ENCODE peak calls at places on chromosomes 4 and X, in four cellular contexts. Q, I, K and G are unnamed samples.

GRCh38 chr4:127698789-127699200 is 31.4 kb upstream of the SLC25A31 start:
- DNase-seq in Q (peak), I (no peak), K (no peak), G (no peak)

GRCh38 chr4:101236097-101236496 is 111.2 kb downstream of the PPP3CA start:
- DNase-seq in Q (no peak), I (no peak), K (no peak), G (no peak)

GRCh38 chr4:11483076-11483475 is 54.4 kb upstream of the HS3ST1 start:
- DNase-seq in Q (peak), I (no peak), K (no peak), G (no peak)

GRCh38 chr4:1857931-1858330 is 2.0 kb upstream of the LETM1 start:
- DNase-seq in Q (no peak), I (no peak), K (no peak), G (no peak)

GRCh38 chr4:39067451-39067850 is 5.4 kb downstream of the KLHL5 start:
- DNase-seq in Q (no peak), I (no peak), K (no peak), G (no peak)

GRCh38 chr4:37693450-37694190 is 7.4 kb upstream of the RELL1 start:
- DNase-seq in Q (peak), I (no peak), K (no peak), G (no peak)

GRCh38 chr4:4377683-4378082 is 9.2 kb upstream of the NSG1 start:
- DNase-seq in Q (no peak), I (no peak), K (no peak), G (no peak)

GRCh38 chrX:141732031-141732430 is 33.5 kb upstream of the SPANXD start:
- DNase-seq in Q (peak), I (no peak), K (no peak), G (no peak)

GRCh38 chrX:81708506-81708905 is 506.6 kb downstream of the SH3BGRL start:
- DNase-seq in Q (peak), I (no peak), K (no peak), G (no peak)

GRCh38 chr4:74014332-74014731 is 15.9 kb upstream of the CXCL5 start:
- DNase-seq in Q (peak), I (no peak), K (no peak), G (no peak)

GRCh38 chr4:183182873-183183725 is 84.0 kb downstream of the WWC2 start:
- DNase-seq in Q (peak), I (peak), K (peak), G (peak)

GRCh38 chrX:12970691-12971202 is 4.2 kb upstream of the TMSB4X start:
- DNase-seq in Q (peak), I (no peak), K (peak), G (peak)

GRCh38 chrX:19824603-19825002 is 62.8 kb downstream of the SH3KBP1 start:
- DNase-seq in Q (no peak), I (no peak), K (no peak), G (no peak)

GRCh38 chr4:182929296-182929695 is 12.1 kb upstream of the DCTD start:
- DNase-seq in Q (peak), I (no peak), K (no peak), G (peak)

GRCh38 chrX:136168929-136169735 is 21.8 kb downstream of the FHL1 start:
- DNase-seq in Q (peak), I (peak), K (peak), G (peak)

GRCh38 chr4:46392421-46392820 is 2.5 kb upstream of the GABRA2 start:
- DNase-seq in Q (peak), I (no peak), K (peak), G (no peak)

GRCh38 chr4:102843273-102843672 is 15.9 kb upstream of the UBE2D3 start:
- DNase-seq in Q (peak), I (no peak), K (no peak), G (no peak)

GRCh38 chrX:132004728-132005127 is 18.4 kb upstream of the STK26 start:
- DNase-seq in Q (no peak), I (no peak), K (no peak), G (no peak)

GRCh38 chr4:99221980-99222379 is 2.9 kb upstream of the ADH6 start:
- DNase-seq in Q (no peak), I (no peak), K (no peak), G (peak)

GRCh38 chr4:140943887-140944515 is 187.8 kb upstream of the TBC1D9 start:
- DNase-seq in Q (no peak), I (no peak), K (no peak), G (no peak)

GRCh38 chr4:72525938-72526337 is 43.1 kb downstream of the ADAMTS3 start:
- DNase-seq in Q (no peak), I (peak), K (no peak), G (peak)

GRCh38 chr4:139922625-139923024 is 231.4 kb downstream of the MAML3 start:
- DNase-seq in Q (peak), I (no peak), K (no peak), G (no peak)

GRCh38 chr4:60757986-60758385 is 442.1 kb upstream of the ADGRL3 start:
- DNase-seq in Q (peak), I (no peak), K (no peak), G (no peak)

GRCh38 chr4:242121-242848 is 63.0 kb downstream of the ZNF732 start:
- DNase-seq in Q (peak), I (peak), K (peak), G (peak)
- H3K4me3 ChIP-seq in Q (peak), I (no peak), K (no peak), G (no peak)

DNA sequence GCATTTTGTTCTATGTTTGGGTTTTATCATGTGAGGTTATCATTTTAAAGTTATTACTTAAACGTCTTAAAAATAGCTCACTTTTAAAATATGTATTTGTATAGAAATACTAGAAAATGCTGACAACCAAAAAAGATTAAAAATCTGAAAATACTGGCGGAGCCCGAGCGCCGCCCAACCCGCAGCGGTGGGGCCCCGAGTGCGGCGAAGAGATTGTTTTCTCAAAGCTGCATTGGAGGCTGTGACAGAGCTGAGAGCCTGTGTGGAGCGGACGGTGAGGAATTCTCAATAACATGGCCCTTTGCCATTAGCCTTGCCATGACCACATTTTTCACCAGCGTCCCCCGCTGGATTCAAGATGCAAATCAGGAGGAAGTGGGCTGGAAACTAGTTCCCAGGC is 255.4 kb downstream of the NKX6-1 start:
- DNase-seq in Q (no peak), I (no peak), K (no peak), G (no peak)
- H3K4me3 ChIP-seq in Q (no peak), I (no peak), K (no peak), G (no peak)

GRCh38 chr4:84965558-84966381 is 720 bp downstream of the WDFY3 start:
- DNase-seq in Q (peak), I (peak), K (peak), G (peak)
- H3K4me3 ChIP-seq in Q (peak), I (peak), K (peak), G (peak)

GRCh38 chr4:167688660-167689142 is 403.6 kb upstream of the ANXA10 start:
- DNase-seq in Q (no peak), I (no peak), K (no peak), G (no peak)
- H3K4me3 ChIP-seq in Q (no peak), I (no peak), K (no peak), G (no peak)

DNA sequence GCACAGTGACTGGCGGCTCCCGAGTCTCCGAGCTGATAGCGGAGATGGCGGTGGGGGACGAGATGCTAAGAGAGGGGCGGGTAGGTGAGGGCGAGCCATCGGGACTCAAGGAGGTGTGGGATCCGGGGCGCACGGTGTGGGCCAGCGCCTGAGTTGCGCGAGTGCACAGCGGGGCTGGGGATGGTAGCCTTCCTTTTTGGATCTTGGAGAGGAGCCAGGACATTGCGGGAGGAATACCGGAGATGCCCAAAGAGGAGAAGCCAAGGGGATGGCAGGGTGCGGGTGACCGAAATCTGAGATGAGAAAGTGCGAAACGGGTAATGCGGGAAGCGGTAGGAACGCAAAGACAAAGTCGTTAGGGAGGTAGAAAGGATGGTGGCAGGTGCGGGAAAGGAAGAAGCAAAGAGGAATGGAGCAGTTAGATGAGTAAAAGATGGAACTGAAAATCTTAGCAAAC is 438 bp upstream of the FAM184B start:
- DNase-seq in Q (no peak), I (no peak), K (peak), G (no peak)
- H3K4me3 ChIP-seq in Q (peak), I (peak), K (peak), G (peak)

GRCh38 chrX:70969635-70970481 is 39.0 kb upstream of the SLC7A3 start:
- DNase-seq in Q (no peak), I (no peak), K (no peak), G (no peak)

GRCh38 chrX:70973221-70973620 is 42.3 kb upstream of the SLC7A3 start:
- DNase-seq in Q (no peak), I (no peak), K (no peak), G (no peak)

GRCh38 chrX:70970482-70970999 is 39.6 kb upstream of the SLC7A3 start:
- DNase-seq in Q (peak), I (no peak), K (peak), G (no peak)
- H3K4me3 ChIP-seq in Q (no peak), I (no peak), K (no peak), G (no peak)

GRCh38 chrX:135099493-135099783 is 20.9 kb downstream of the ETDB start:
- DNase-seq in Q (no peak), I (no peak), K (no peak), G (no peak)
- H3K4me3 ChIP-seq in Q (peak), I (no peak), K (no peak), G (no peak)